ENCODE peak calls at places on chromosomes 13 and 19, in eight cellular contexts. O, N, V, S, G, C, L and Z are unnamed samples.

GRCh38 chr19:53537523-53538377 is at the start of gene ZNF331:
- DNase-seq in O (peak), N (peak), V (peak), S (peak), G (peak), C (peak), L (no peak), Z (peak)

GRCh38 chr13:53105477-53105876 is 76.9 kb downstream of the OLFM4 start:
- DNase-seq in O (no peak), N (no peak), V (no peak), S (no peak), G (no peak), C (no peak), L (no peak), Z (no peak)

GRCh38 chr19:55683449-55684261 is 8.6 kb downstream of the EPN1 start:
- DNase-seq in O (no peak), N (no peak), V (no peak), S (no peak), G (no peak), C (peak), L (no peak), Z (no peak)

GRCh38 chr13:98556968-98557591 is 19.8 kb downstream of the STK24 start:
- DNase-seq in O (no peak), N (peak), V (no peak), S (no peak), G (peak), C (no peak), L (no peak), Z (peak)

GRCh38 chr13:93714171-93714570 is 487.6 kb downstream of the GPC6 start:
- DNase-seq in O (no peak), N (no peak), V (no peak), S (no peak), G (peak), C (no peak), L (no peak), Z (no peak)

GRCh38 chr13:55553736-55554135 is 1587.0 kb upstream of the PRR20A start:
- DNase-seq in O (no peak), N (no peak), V (no peak), S (no peak), G (no peak), C (no peak), L (no peak), Z (no peak)

GRCh38 chr19:662207-662961 is 630 bp downstream of the RNF126 start:
- DNase-seq in O (no peak), N (peak), V (no peak), S (no peak), G (peak), C (no peak), L (no peak), Z (no peak)

GRCh38 chr13:43848250-43848649 is 31.3 kb downstream of the CCDC122 start:
- DNase-seq in O (no peak), N (no peak), V (peak), S (no peak), G (peak), C (no peak), L (peak), Z (peak)

GRCh38 chr19:45973564-45974338 is at the start of gene NOVA2:
- DNase-seq in O (peak), N (peak), V (peak), S (peak), G (peak), C (peak), L (peak), Z (peak)

GRCh38 chr13:35157143-35157755 is 215.2 kb downstream of the NBEA start:
- DNase-seq in O (no peak), N (peak), V (peak), S (peak), G (peak), C (no peak), L (peak), Z (peak)

GRCh38 chr19:43784251-43784980 is 3.6 kb upstream of the KCNN4 start:
- DNase-seq in O (no peak), N (no peak), V (peak), S (no peak), G (peak), C (no peak), L (peak), Z (peak)

GRCh38 chr19:57709616-57710015 is 612 bp upstream of the ZNF154 start:
- DNase-seq in O (no peak), N (no peak), V (no peak), S (no peak), G (no peak), C (no peak), L (no peak), Z (no peak)

GRCh38 chr13:40588101-40588500 is 78.3 kb downstream of the FOXO1 start:
- DNase-seq in O (no peak), N (no peak), V (no peak), S (no peak), G (no peak), C (no peak), L (no peak), Z (no peak)

GRCh38 chr19:28292822-28293500 is 920.0 kb downstream of the UQCRFS1 start:
- DNase-seq in O (no peak), N (no peak), V (no peak), S (no peak), G (no peak), C (no peak), L (no peak), Z (no peak)

GRCh38 chr19:38395381-38396127 is 7.1 kb downstream of the SPRED3 start:
- DNase-seq in O (no peak), N (no peak), V (no peak), S (no peak), G (no peak), C (peak), L (no peak), Z (no peak)

GRCh38 chr19:42028304-42029216 is 34.5 kb upstream of the ATP1A3 start:
- DNase-seq in O (no peak), N (no peak), V (no peak), S (no peak), G (no peak), C (no peak), L (no peak), Z (no peak)

GRCh38 chr19:47881757-47882156 is 4.4 kb downstream of the SULT2A1 start:
- DNase-seq in O (no peak), N (no peak), V (no peak), S (no peak), G (no peak), C (peak), L (no peak), Z (no peak)

GRCh38 chr13:111559612-111560423 is 239.4 kb downstream of the TEX29 start:
- DNase-seq in O (no peak), N (no peak), V (no peak), S (no peak), G (no peak), C (peak), L (no peak), Z (no peak)

GRCh38 chr13:75836441-75836840 is 200.3 kb downstream of the LMO7 start:
- DNase-seq in O (no peak), N (peak), V (no peak), S (no peak), G (no peak), C (no peak), L (no peak), Z (no peak)

GRCh38 chr19:8337728-8338127 is 5.3 kb downstream of the KANK3 start:
- DNase-seq in O (no peak), N (no peak), V (no peak), S (no peak), G (no peak), C (no peak), L (no peak), Z (no peak)

GRCh38 chr19:876089-876488 is 16.6 kb downstream of the CFD start:
- DNase-seq in O (no peak), N (no peak), V (no peak), S (no peak), G (no peak), C (no peak), L (no peak), Z (no peak)

GRCh38 chr13:113171250-113172125 is 13.0 kb downstream of the PROZ start:
- DNase-seq in O (no peak), N (peak), V (no peak), S (no peak), G (no peak), C (no peak), L (no peak), Z (no peak)

GRCh38 chr19:15282311-15282705 is 50.0 kb downstream of the BRD4 start:
- DNase-seq in O (no peak), N (no peak), V (no peak), S (no peak), G (no peak), C (no peak), L (no peak), Z (no peak)

GRCh38 chr19:15779756-15780476 is 7.5 kb upstream of the OR10H5 start:
- DNase-seq in O (peak), N (peak), V (no peak), S (peak), G (no peak), C (peak), L (no peak), Z (no peak)

GRCh38 chr19:33390908-33391630 is 17.6 kb downstream of the CEBPG start:
- DNase-seq in O (peak), N (no peak), V (no peak), S (no peak), G (no peak), C (peak), L (no peak), Z (no peak)

GRCh38 chr19:39078436-39079200 is 5.5 kb upstream of the ACP7 start:
- DNase-seq in O (no peak), N (no peak), V (peak), S (no peak), G (peak), C (no peak), L (peak), Z (peak)

GRCh38 chr13:75494491-75494890 is 12.5 kb upstream of the TBC1D4 start:
- DNase-seq in O (no peak), N (no peak), V (no peak), S (no peak), G (peak), C (no peak), L (no peak), Z (peak)

GRCh38 chr19:58084596-58085347 is 13.3 kb downstream of the ZSCAN18 start:
- DNase-seq in O (no peak), N (no peak), V (no peak), S (no peak), G (no peak), C (no peak), L (no peak), Z (no peak)

GRCh38 chr19:46654621-46655152 is 6.3 kb downstream of the DACT3 start:
- DNase-seq in O (no peak), N (no peak), V (no peak), S (peak), G (no peak), C (no peak), L (peak), Z (no peak)

GRCh38 chr13:40116008-40116407 is 460.5 kb downstream of the COG6 start:
- DNase-seq in O (peak), N (no peak), V (peak), S (peak), G (peak), C (no peak), L (peak), Z (peak)

GRCh38 chr13:106172176-106172905 is 363.1 kb downstream of the EFNB2 start:
- DNase-seq in O (no peak), N (no peak), V (no peak), S (no peak), G (peak), C (no peak), L (no peak), Z (no peak)

GRCh38 chr13:49836516-49836915 is 44.0 kb upstream of the KPNA3 start:
- DNase-seq in O (no peak), N (no peak), V (no peak), S (no peak), G (no peak), C (no peak), L (no peak), Z (peak)

GRCh38 chr13:64540468-64540867 is 2689.7 kb downstream of the PCDH9 start:
- DNase-seq in O (no peak), N (no peak), V (no peak), S (no peak), G (peak), C (no peak), L (no peak), Z (no peak)

GRCh38 chr13:46509981-46510380 is 43.0 kb upstream of the LRCH1 start:
- DNase-seq in O (no peak), N (no peak), V (no peak), S (no peak), G (no peak), C (no peak), L (no peak), Z (no peak)

GRCh38 chr13:106311004-106311403 is 224.5 kb downstream of the EFNB2 start:
- DNase-seq in O (no peak), N (no peak), V (no peak), S (no peak), G (no peak), C (no peak), L (no peak), Z (no peak)